ENCODE peak calls at places on chromosomes 7 and 10, in nine cellular contexts. L, F, K, M, Q, E, R, J and W are unnamed samples.

GRCh38 chr10:97683556-97684357 is 3.3 kb downstream of the AVPI1 start:
- DNase-seq in K (no peak), L (no peak), J (no peak), E (peak; percentile 68), M (no peak), F (peak; percentile 47), R (peak; percentile 51), Q (no peak), W (no peak)

GRCh38 chr7:47147213-47147631 is 434.7 kb downstream of the TNS3 start:
- DNase-seq in M (no peak), L (no peak), K (no peak), F (no peak), E (no peak), Q (no peak), R (no peak), J (no peak), W (no peak)

GRCh38 chr10:103854687-103855423 is 521 bp downstream of the SH3PXD2A start:
- DNase-seq in Q (no peak), M (peak; percentile 83), E (peak; percentile 46), L (no peak), K (peak; percentile 72), J (no peak), R (peak; percentile 51), F (peak; percentile 51), W (no peak)

GRCh38 chr7:26862806-26863205 is 1.6 kb downstream of the SKAP2 start:
- DNase-seq in J (no peak), R (no peak), L (no peak), M (no peak), K (no peak), F (no peak), Q (no peak), E (no peak), W (no peak)

GRCh38 chr10:130340816-130341215 is 204.6 kb downstream of the GLRX3 start:
- DNase-seq in J (no peak), K (no peak), Q (no peak), E (no peak), L (no peak), M (no peak), F (no peak), R (no peak), W (peak; percentile 47)

GRCh38 chr10:48523820-48524758 is 80.8 kb downstream of the ARHGAP22 start:
- DNase-seq in R (peak; percentile 34), M (peak; percentile 62), E (no peak), F (peak; percentile 43), J (no peak), L (no peak), K (no peak), Q (no peak), W (peak; percentile 69)

GRCh38 chr7:12721286-12721830 is 33.9 kb downstream of the ARL4A start:
- DNase-seq in E (no peak), R (no peak), F (no peak), Q (no peak), J (no peak), K (no peak), M (no peak), L (no peak), W (no peak)

GRCh38 chr7:35905555-35905954 is 104.7 kb downstream of the SEPTIN7 start:
- DNase-seq in L (no peak), E (no peak), Q (no peak), J (no peak), K (no peak), F (no peak), M (no peak), R (no peak), W (no peak)

GRCh38 chr10:17023386-17024298 is 106.0 kb downstream of the CUBN start:
- DNase-seq in M (no peak), K (peak; percentile 74), R (no peak), F (peak; percentile 52), Q (peak; percentile 97), E (peak; percentile 70), J (peak; percentile 92), L (peak; percentile 97), W (no peak)

GRCh38 chr7:120973849-120974248 is 14.7 kb upstream of the CPED1 start:
- DNase-seq in F (no peak), Q (no peak), M (no peak), E (no peak), J (no peak), R (no peak), L (no peak), K (no peak), W (no peak)

GRCh38 chr7:69826283-69826682 is 228.0 kb downstream of the AUTS2 start:
- DNase-seq in K (no peak), R (no peak), E (no peak), Q (no peak), J (no peak), M (no peak), L (no peak), F (no peak), W (no peak)

GRCh38 chr10:110400173-110400947 is 95.6 kb upstream of the SMNDC1 start:
- DNase-seq in F (no peak), R (no peak), L (no peak), Q (no peak), K (no peak), J (no peak), E (no peak), M (no peak), W (no peak)

GRCh38 chr7:19957664-19958063 is 184.2 kb upstream of the TMEM196 start:
- DNase-seq in F (no peak), M (no peak), E (no peak), Q (peak; percentile 28), K (no peak), L (no peak), R (no peak), J (no peak), W (no peak)

GRCh38 chr7:29485376-29486190 is 78.1 kb upstream of the PRR15 start:
- DNase-seq in R (no peak), L (no peak), K (no peak), Q (no peak), J (no peak), F (no peak), E (no peak), M (no peak), W (no peak)

GRCh38 chr7:138239244-138239643 is 163.0 kb downstream of the AKR1D1 start:
- DNase-seq in L (no peak), K (no peak), Q (no peak), R (peak; percentile 46), F (no peak), E (no peak), J (no peak), M (no peak), W (no peak)

GRCh38 chr7:44729949-44730590 is 18.6 kb upstream of the ZMIZ2 start:
- DNase-seq in Q (no peak), J (no peak), M (peak; percentile 73), F (no peak), K (no peak), R (no peak), L (no peak), E (no peak), W (no peak)

DNA sequence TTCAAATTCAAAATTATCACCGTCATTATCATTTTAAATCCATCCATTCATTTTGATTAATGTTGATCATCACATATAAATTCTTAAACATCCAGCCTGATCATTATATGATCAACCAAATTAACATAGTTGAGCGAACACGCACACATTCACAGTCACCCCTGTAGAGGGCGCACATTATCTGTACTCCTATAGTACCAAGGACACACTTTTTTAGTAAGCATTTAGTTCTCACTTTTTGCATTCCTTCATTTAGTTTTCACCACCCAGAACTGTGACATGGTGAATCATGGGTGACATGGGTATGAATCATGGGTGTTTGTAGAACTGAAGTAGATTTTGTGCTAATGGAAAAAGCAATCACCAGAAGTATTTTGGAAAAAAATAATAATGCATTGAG is 26.0 kb upstream of the ZNF735 start:
- DNase-seq in L (no peak), K (no peak), Q (no peak), R (peak; percentile 11), J (no peak), F (no peak), M (no peak), E (no peak), W (no peak)
- TF ChIP-seq CTCF in L (peak; percentile 24), K (peak; percentile 23), Q (peak; percentile 14), R (peak; percentile 37), J (peak; percentile 5), F (no peak), M (peak; percentile 9), E (no peak), W (no peak)

GRCh38 chr10:60335708-60336107 is 54.0 kb downstream of the ANK3 start:
- DNase-seq in M (no peak), E (no peak), L (no peak), J (peak; percentile 26), F (no peak), Q (no peak), R (no peak), K (no peak), W (no peak)
- TF ChIP-seq CTCF in M (no peak), E (no peak), L (peak; percentile 21), J (peak; percentile 28), F (peak; percentile 56), Q (no peak), R (peak; percentile 57), K (no peak), W (no peak)

GRCh38 chr7:141978351-141978750 is 4.8 kb upstream of the TAS2R38 start:
- DNase-seq in E (no peak), M (no peak), Q (no peak), F (no peak), L (no peak), J (no peak), R (no peak), K (no peak), W (no peak)

GRCh38 chr7:141974831-141975230 is 1.3 kb upstream of the TAS2R38 start:
- DNase-seq in L (no peak), Q (no peak), R (no peak), E (peak; percentile 34), K (no peak), F (no peak), M (no peak), J (peak; percentile 21), W (no peak)

GRCh38 chr7:141975806-141976523 is 2.4 kb upstream of the TAS2R38 start:
- DNase-seq in E (peak; percentile 83), Q (no peak), L (peak; percentile 2), R (peak; percentile 81), F (peak; percentile 79), J (peak; percentile 66), K (peak; percentile 22), M (peak; percentile 93), W (peak; percentile 79)

GRCh38 chr7:141979611-141980010 is 6.0 kb upstream of the TAS2R38 start:
- DNase-seq in Q (no peak), E (no peak), F (no peak), M (no peak), J (no peak), R (no peak), L (no peak), K (no peak), W (no peak)

GRCh38 chr7:141976524-141977245 is 3.1 kb upstream of the TAS2R38 start:
- DNase-seq in M (no peak), J (no peak), F (no peak), K (no peak), R (no peak), E (no peak), L (no peak), Q (no peak), W (no peak)
- TF ChIP-seq CTCF in M (no peak), J (no peak), F (peak; percentile 29), K (no peak), R (no peak), E (no peak), L (no peak), Q (no peak), W (no peak)

DNA sequence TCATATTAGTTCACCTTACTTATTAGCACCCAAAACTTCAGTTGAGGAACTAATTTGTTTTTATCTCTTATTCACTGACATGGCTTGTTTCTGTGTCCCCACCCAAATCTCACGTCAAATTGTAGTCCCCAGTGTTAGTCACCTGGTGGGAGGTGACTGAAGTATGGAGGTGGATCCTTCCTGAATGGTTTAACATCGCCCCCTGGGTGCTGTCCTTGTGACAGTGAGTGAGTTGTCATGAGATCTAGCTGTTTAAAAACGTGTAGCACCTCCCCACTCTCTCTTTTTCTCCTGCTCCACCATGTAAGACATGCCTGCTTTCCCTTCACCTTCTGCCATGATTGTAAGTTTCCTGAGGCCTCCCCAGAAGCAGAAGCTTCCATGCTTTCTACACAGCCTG is 75.0 kb upstream of the HECTD2 start:
- DNase-seq in F (no peak), Q (no peak), M (no peak), J (peak; percentile 11), L (no peak), E (no peak), K (no peak), R (no peak), W (no peak)
- TF ChIP-seq CTCF in F (no peak), Q (no peak), M (no peak), J (no peak), L (no peak), E (no peak), K (no peak), R (peak; percentile 15), W (no peak)